ENCODE peak calls at places on chromosomes 12 and 14, in ten cellular contexts. H is GM23248, O is NCI-H345, V is lung, Q is cardiac muscle cell, I is B cell, J is NCI-H2081, U is stromal cell of bone marrow, E is nucleus accumbens, N is COR-L47. B is an unnamed sample.

GRCh38 chr14:80080601-80081000 is 130.7 kb downstream of the DIO2 start:
- DNase-seq in O (no peak), E (peak), H (no peak), J (no peak), V (no peak), Q (no peak), N (no peak), I (no peak), U (no peak), B (peak)

GRCh38 chr12:108630481-108631207 is 3.0 kb downstream of the SELPLG start:
- DNase-seq in H (peak), N (no peak), E (no peak), I (no peak), Q (no peak), O (no peak), U (peak), J (no peak), V (no peak), B (no peak)

GRCh38 chr14:50875359-50876090 is 3.7 kb downstream of the ABHD12B start:
- DNase-seq in V (no peak), I (peak), N (no peak), E (no peak), H (peak), Q (no peak), O (no peak), U (peak), J (no peak), B (no peak)

GRCh38 chr14:22614240-22614799 is 16.2 kb downstream of the ABHD4 start:
- DNase-seq in N (no peak), J (no peak), E (no peak), H (peak), U (peak), V (no peak), O (no peak), Q (peak), I (no peak), B (no peak)

GRCh38 chr12:54390668-54391551 is 6.4 kb upstream of the ZNF385A start:
- DNase-seq in U (no peak), O (peak), J (peak), Q (no peak), N (peak), E (peak), H (no peak), I (peak), V (no peak), B (no peak)

GRCh38 chr14:74413622-74414021 is 12.4 kb downstream of the SYNDIG1L start:
- DNase-seq in N (no peak), U (no peak), V (no peak), H (no peak), O (no peak), I (no peak), Q (no peak), J (no peak), E (no peak), B (no peak)

GRCh38 chr12:117461732-117462131 is 100.3 kb upstream of the NOS1 start:
- DNase-seq in J (no peak), E (no peak), V (no peak), I (no peak), O (no peak), U (no peak), Q (no peak), H (no peak), N (no peak), B (no peak)

GRCh38 chr12:50326636-50327284 is 43.4 kb upstream of the LIMA1 start:
- DNase-seq in N (peak), E (no peak), J (peak), O (peak), U (peak), Q (peak), I (no peak), H (peak), V (peak), B (peak)

GRCh38 chr14:21105095-21105494 is 4.2 kb downstream of the TMEM253 start:
- DNase-seq in I (no peak), Q (no peak), U (no peak), E (no peak), J (no peak), V (no peak), O (no peak), H (no peak), N (no peak), B (no peak)

GRCh38 chr14:91230363-91231035 is 14.0 kb downstream of the GPR68 start:
- DNase-seq in U (no peak), E (no peak), J (no peak), O (no peak), H (peak), V (no peak), N (no peak), I (no peak), Q (no peak), B (no peak)

GRCh38 chr14:100989924-100990323 is 86.4 kb upstream of the RTL1 start:
- DNase-seq in V (no peak), Q (no peak), U (no peak), O (no peak), N (no peak), E (no peak), I (no peak), H (peak), J (no peak), B (no peak)

GRCh38 chr14:97723834-97724770 is 926.9 kb downstream of the VRK1 start:
- DNase-seq in H (no peak), I (no peak), N (no peak), O (no peak), Q (no peak), J (no peak), E (no peak), V (no peak), U (no peak), B (no peak)

GRCh38 chr12:51320695-51321320 is 3.2 kb downstream of the BIN2 start:
- DNase-seq in H (peak), N (no peak), V (no peak), I (no peak), O (peak), Q (peak), U (no peak), E (no peak), J (no peak), B (no peak)